ENCODE peak calls at places on chromosomes 1 and 21, in nine cellular contexts. G is T1000; Z is EL; Y is CD8-positive, alpha-beta T cell; A is EH; E is omental fat pad; Q is NAMALWA; O is T follicular helper cell; F is stimulated activated effector memory CD8-positive, alpha-beta T cell treated with anti-CD3 and anti-CD28 coated beads, Interleukin-12 subunit alpha, Interleukin-12 subunit beta, amount 100 ng/mL, for 72 hours. H is an unnamed sample.
A peak's percentile ranks its signal among the peaks of the same experiment; 100 is the strongest.

GRCh38 chr1:25134801-25135585 is 97.3 kb downstream of the SYF2 start:
- DNase-seq in Y (no peak), G (no peak), A (no peak), F (no peak), Q (no peak), E (no peak), Z (no peak), O (no peak), H (no peak)

GRCh38 chr1:33949570-33949969 is 85.7 kb downstream of the HMGB4 start:
- DNase-seq in Y (no peak), F (no peak), O (no peak), G (no peak), A (no peak), E (no peak), Q (no peak), Z (no peak), H (no peak)

GRCh38 chr1:47340227-47340626 is 6.6 kb downstream of the CMPK1 start:
- DNase-seq in Y (no peak), Z (no peak), O (no peak), Q (no peak), F (no peak), E (no peak), A (no peak), G (no peak), H (no peak)

GRCh38 chr1:22256213-22256512 is 113.3 kb upstream of the WNT4 start:
- DNase-seq in Q (no peak), F (no peak), E (no peak), G (no peak), O (no peak), Y (no peak), Z (no peak), A (no peak), H (peak; percentile 54)

GRCh38 chr1:31164291-31164690 is 75.4 kb downstream of the NKAIN1 start:
- DNase-seq in E (no peak), Y (no peak), O (no peak), Z (no peak), A (no peak), Q (no peak), G (no peak), F (no peak), H (no peak)

GRCh38 chr1:212512731-212513559 is 80.2 kb downstream of the NENF start:
- DNase-seq in E (no peak), Y (no peak), A (peak; percentile 61), G (peak; percentile 79), F (no peak), O (no peak), Q (no peak), Z (peak; percentile 75), H (peak; percentile 85)

GRCh38 chr1:160127865-160128523 is 12.4 kb downstream of the ATP1A2 start:
- DNase-seq in E (no peak), A (peak; percentile 78), O (no peak), Z (peak; percentile 71), Q (no peak), G (no peak), F (no peak), Y (no peak), H (peak; percentile 96)

GRCh38 chr1:164617607-164618564 is 58.9 kb downstream of the PBX1 start:
- DNase-seq in Z (peak; percentile 33), A (peak; percentile 51), Y (no peak), O (no peak), E (no peak), F (no peak), Q (peak; percentile 54), G (no peak), H (no peak)

GRCh38 chr1:70720133-70720920 is 309.3 kb downstream of the CTH start:
- DNase-seq in G (no peak), E (no peak), Y (no peak), A (no peak), Q (no peak), F (no peak), Z (no peak), O (no peak), H (no peak)

GRCh38 chr1:15195420-15196052 is 42.0 kb downstream of the TMEM51 start:
- DNase-seq in G (no peak), Y (no peak), Z (no peak), E (no peak), A (no peak), F (no peak), Q (no peak), O (no peak), H (peak; percentile 88)

GRCh38 chr1:2381741-2382620 is 9.4 kb downstream of the MORN1 start:
- DNase-seq in Q (peak; percentile 75), F (peak; percentile 79), O (peak; percentile 65), G (peak; percentile 72), A (peak; percentile 81), Y (peak; percentile 59), Z (peak; percentile 75), E (peak; percentile 54), H (peak; percentile 100)

GRCh38 chr1:53982034-53982761 is 35.8 kb downstream of the LDLRAD1 start:
- DNase-seq in F (no peak), G (no peak), Q (no peak), Y (no peak), Z (peak; percentile 70), A (peak; percentile 77), E (no peak), O (no peak), H (peak; percentile 92)

GRCh38 chr1:54982739-54983138 is 2.3 kb downstream of the TMEM61 start:
- DNase-seq in A (no peak), Q (peak; percentile 45), Z (no peak), E (no peak), F (no peak), G (no peak), O (no peak), Y (no peak), H (peak; percentile 69)

GRCh38 chr21:42373181-42373907 is 7.0 kb upstream of the TFF1 start:
- DNase-seq in F (no peak), Z (no peak), Y (no peak), Q (no peak), O (no peak), E (no peak), A (no peak), G (no peak), H (no peak)

GRCh38 chr1:151841141-151841540 is 1.5 kb upstream of the C2CD4D start:
- DNase-seq in O (no peak), F (no peak), Q (no peak), Y (no peak), Z (peak; percentile 69), A (peak; percentile 43), E (no peak), G (no peak), H (peak; percentile 98)

GRCh38 chr21:38820471-38821239 is 14.9 kb downstream of the ETS2 start:
- DNase-seq in A (no peak), Q (no peak), E (no peak), G (no peak), Z (no peak), Y (no peak), O (no peak), F (no peak), H (no peak)

GRCh38 chr1:2555634-2556276 is 416 bp upstream of the TNFRSF14 start:
- DNase-seq in E (peak; percentile 75), Y (peak; percentile 55), O (peak; percentile 50), Q (peak; percentile 72), G (no peak), F (peak; percentile 71), A (peak; percentile 26), Z (no peak), H (peak; percentile 97)

GRCh38 chr21:45093064-45093532 is 18.7 kb downstream of the ADARB1 start:
- DNase-seq in Q (no peak), Z (no peak), A (no peak), O (no peak), Y (no peak), F (no peak), G (no peak), E (no peak), H (no peak)

GRCh38 chr1:22645936-22646335 is 2.5 kb downstream of the C1QC start:
- DNase-seq in G (no peak), A (no peak), E (no peak), O (no peak), Y (no peak), F (no peak), Z (no peak), Q (no peak), H (peak; percentile 75)

GRCh38 chr1:119367332-119368124 is 1.1 kb upstream of the HAO2 start:
- DNase-seq in F (no peak), A (peak; percentile 52), O (no peak), Y (no peak), E (no peak), G (no peak), Q (peak; percentile 40), Z (peak; percentile 44), H (peak; percentile 72)

GRCh38 chr1:159854101-159854692 is 8.3 kb downstream of the VSIG8 start:
- DNase-seq in Z (peak; percentile 71), E (peak; percentile 51), G (no peak), F (peak; percentile 7), Q (no peak), O (no peak), Y (no peak), A (peak; percentile 65), H (no peak)

GRCh38 chr1:10495942-10496341 is 21.2 kb downstream of the PEX14 start:
- DNase-seq in O (no peak), E (no peak), Z (no peak), F (no peak), A (no peak), G (no peak), Q (no peak), Y (no peak), H (no peak)

GRCh38 chr21:26057488-26058170 is 112.9 kb downstream of the APP start:
- DNase-seq in Z (no peak), Y (no peak), O (no peak), Q (no peak), A (no peak), E (no peak), F (no peak), G (no peak), H (no peak)